ENCODE peak calls at places on chromosomes 7 and 10, in eight cellular contexts. One of them, this sample, is unnamed.

GRCh38 chr7:100894860-100895700 is 608 bp downstream of the ACHE start:
- DNase-seq in SK-N-SH: peak
- DNase-seq in heart left ventricle: no peak
- DNase-seq in activated B cell treated with CpG ODN at 0.5 μM for 24 hours: peak
- DNase-seq in GM13977: peak
- DNase-seq in nephron progenitor cell: peak
- DNase-seq in endothelial cell: peak
- DNase-seq in MM.1S: no peak
- DNase-seq in this sample: peak

GRCh38 chr7:115211171-115211570 is 289.3 kb downstream of the MDFIC start:
- DNase-seq in MM.1S: no peak
- DNase-seq in nephron progenitor cell: no peak
- DNase-seq in SK-N-SH: no peak
- DNase-seq in heart left ventricle: no peak
- DNase-seq in activated B cell treated with CpG ODN at 0.5 μM for 24 hours: no peak
- DNase-seq in endothelial cell: no peak
- DNase-seq in GM13977: no peak
- DNase-seq in this sample: no peak

GRCh38 chr7:39672176-39672575 is 48.8 kb downstream of the RALA start:
- DNase-seq in heart left ventricle: peak
- DNase-seq in GM13977: no peak
- DNase-seq in endothelial cell: no peak
- DNase-seq in nephron progenitor cell: no peak
- DNase-seq in MM.1S: no peak
- DNase-seq in activated B cell treated with CpG ODN at 0.5 μM for 24 hours: no peak
- DNase-seq in SK-N-SH: no peak
- DNase-seq in this sample: no peak

GRCh38 chr10:132713421-132714095 is 72.4 kb downstream of the NKX6-2 start:
- DNase-seq in activated B cell treated with CpG ODN at 0.5 μM for 24 hours: no peak
- DNase-seq in GM13977: no peak
- DNase-seq in heart left ventricle: peak
- DNase-seq in endothelial cell: no peak
- DNase-seq in MM.1S: no peak
- DNase-seq in nephron progenitor cell: peak
- DNase-seq in SK-N-SH: no peak
- DNase-seq in this sample: peak

GRCh38 chr10:122911889-122912484 is 1.6 kb downstream of the FAM24A start:
- DNase-seq in GM13977: peak
- DNase-seq in heart left ventricle: peak
- DNase-seq in activated B cell treated with CpG ODN at 0.5 μM for 24 hours: no peak
- DNase-seq in endothelial cell: peak
- DNase-seq in MM.1S: peak
- DNase-seq in nephron progenitor cell: peak
- DNase-seq in SK-N-SH: no peak
- DNase-seq in this sample: peak

GRCh38 chr10:44696496-44696895 is 214.6 kb upstream of the TMEM72 start:
- DNase-seq in endothelial cell: no peak
- DNase-seq in SK-N-SH: no peak
- DNase-seq in GM13977: no peak
- DNase-seq in MM.1S: no peak
- DNase-seq in activated B cell treated with CpG ODN at 0.5 μM for 24 hours: no peak
- DNase-seq in heart left ventricle: peak
- DNase-seq in nephron progenitor cell: no peak
- DNase-seq in this sample: no peak

GRCh38 chr10:132409667-132410028 is 12.6 kb downstream of the PWWP2B start:
- DNase-seq in activated B cell treated with CpG ODN at 0.5 μM for 24 hours: no peak
- DNase-seq in endothelial cell: no peak
- DNase-seq in SK-N-SH: no peak
- DNase-seq in nephron progenitor cell: no peak
- DNase-seq in heart left ventricle: no peak
- DNase-seq in MM.1S: no peak
- DNase-seq in GM13977: no peak
- DNase-seq in this sample: no peak

GRCh38 chr10:66591865-66592264 is 334.0 kb upstream of the LRRTM3 start:
- DNase-seq in GM13977: no peak
- DNase-seq in activated B cell treated with CpG ODN at 0.5 μM for 24 hours: no peak
- DNase-seq in endothelial cell: no peak
- DNase-seq in nephron progenitor cell: no peak
- DNase-seq in MM.1S: no peak
- DNase-seq in heart left ventricle: no peak
- DNase-seq in SK-N-SH: no peak
- DNase-seq in this sample: no peak

GRCh38 chr7:115634633-115635032 is 395.9 kb downstream of the TFEC start:
- DNase-seq in SK-N-SH: no peak
- DNase-seq in nephron progenitor cell: no peak
- DNase-seq in activated B cell treated with CpG ODN at 0.5 μM for 24 hours: no peak
- DNase-seq in heart left ventricle: no peak
- DNase-seq in MM.1S: no peak
- DNase-seq in endothelial cell: no peak
- DNase-seq in GM13977: no peak
- DNase-seq in this sample: no peak

GRCh38 chr10:32315426-32315825 is 31.5 kb downstream of the EPC1 start:
- DNase-seq in heart left ventricle: no peak
- DNase-seq in SK-N-SH: no peak
- DNase-seq in endothelial cell: no peak
- DNase-seq in nephron progenitor cell: no peak
- DNase-seq in GM13977: no peak
- DNase-seq in activated B cell treated with CpG ODN at 0.5 μM for 24 hours: no peak
- DNase-seq in MM.1S: no peak
- DNase-seq in this sample: no peak

GRCh38 chr10:22742678-22743077 is 28.3 kb upstream of the PIP4K2A start:
- DNase-seq in heart left ventricle: no peak
- DNase-seq in SK-N-SH: no peak
- DNase-seq in endothelial cell: no peak
- DNase-seq in MM.1S: no peak
- DNase-seq in GM13977: no peak
- DNase-seq in activated B cell treated with CpG ODN at 0.5 μM for 24 hours: no peak
- DNase-seq in nephron progenitor cell: no peak
- DNase-seq in this sample: no peak

GRCh38 chr7:72015106-72015505 is 397.0 kb downstream of the CALN1 start:
- DNase-seq in SK-N-SH: no peak
- DNase-seq in heart left ventricle: no peak
- DNase-seq in GM13977: no peak
- DNase-seq in nephron progenitor cell: no peak
- DNase-seq in activated B cell treated with CpG ODN at 0.5 μM for 24 hours: no peak
- DNase-seq in endothelial cell: no peak
- DNase-seq in MM.1S: no peak
- DNase-seq in this sample: no peak

GRCh38 chr7:30740417-30741181 is 11.3 kb upstream of the INMT start:
- DNase-seq in SK-N-SH: peak
- DNase-seq in endothelial cell: peak
- DNase-seq in MM.1S: peak
- DNase-seq in heart left ventricle: peak
- DNase-seq in nephron progenitor cell: peak
- DNase-seq in GM13977: peak
- DNase-seq in activated B cell treated with CpG ODN at 0.5 μM for 24 hours: peak
- DNase-seq in this sample: peak

GRCh38 chr7:117110480-117111315 is 157.4 kb downstream of the ST7 start:
- DNase-seq in activated B cell treated with CpG ODN at 0.5 μM for 24 hours: no peak
- DNase-seq in heart left ventricle: no peak
- DNase-seq in GM13977: peak
- DNase-seq in nephron progenitor cell: peak
- DNase-seq in endothelial cell: peak
- DNase-seq in SK-N-SH: peak
- DNase-seq in MM.1S: peak
- DNase-seq in this sample: no peak

GRCh38 chr10:10056958-10057357 is 960.7 kb upstream of the CELF2 start:
- DNase-seq in endothelial cell: no peak
- DNase-seq in MM.1S: no peak
- DNase-seq in activated B cell treated with CpG ODN at 0.5 μM for 24 hours: no peak
- DNase-seq in nephron progenitor cell: no peak
- DNase-seq in GM13977: no peak
- DNase-seq in SK-N-SH: peak
- DNase-seq in heart left ventricle: no peak
- DNase-seq in this sample: no peak

GRCh38 chr7:50418086-50418515 is 32.0 kb downstream of the FIGNL1 start:
- DNase-seq in MM.1S: peak
- DNase-seq in GM13977: peak
- DNase-seq in heart left ventricle: peak
- DNase-seq in activated B cell treated with CpG ODN at 0.5 μM for 24 hours: peak
- DNase-seq in endothelial cell: peak
- DNase-seq in nephron progenitor cell: peak
- DNase-seq in SK-N-SH: peak
- DNase-seq in this sample: peak

GRCh38 chr10:128883126-128884060 is 583.6 kb upstream of the MGMT start:
- DNase-seq in GM13977: no peak
- DNase-seq in activated B cell treated with CpG ODN at 0.5 μM for 24 hours: no peak
- DNase-seq in endothelial cell: no peak
- DNase-seq in SK-N-SH: no peak
- DNase-seq in heart left ventricle: no peak
- DNase-seq in MM.1S: no peak
- DNase-seq in nephron progenitor cell: no peak
- DNase-seq in this sample: no peak

GRCh38 chr10:3635697-3636096 is 149.3 kb downstream of the KLF6 start:
- DNase-seq in activated B cell treated with CpG ODN at 0.5 μM for 24 hours: no peak
- DNase-seq in SK-N-SH: no peak
- DNase-seq in heart left ventricle: no peak
- DNase-seq in nephron progenitor cell: no peak
- DNase-seq in GM13977: no peak
- DNase-seq in endothelial cell: no peak
- DNase-seq in MM.1S: no peak
- DNase-seq in this sample: no peak

GRCh38 chr10:8473205-8473604 is 418.7 kb downstream of the GATA3 start:
- DNase-seq in SK-N-SH: no peak
- DNase-seq in activated B cell treated with CpG ODN at 0.5 μM for 24 hours: no peak
- DNase-seq in nephron progenitor cell: no peak
- DNase-seq in GM13977: peak
- DNase-seq in heart left ventricle: no peak
- DNase-seq in MM.1S: no peak
- DNase-seq in endothelial cell: no peak
- DNase-seq in this sample: no peak
- TF ChIP-seq CTCF in SK-N-SH: peak
- TF ChIP-seq CTCF in activated B cell treated with CpG ODN at 0.5 μM for 24 hours: no peak
- TF ChIP-seq CTCF in nephron progenitor cell: no peak
- TF ChIP-seq CTCF in GM13977: peak
- TF ChIP-seq CTCF in heart left ventricle: no peak
- TF ChIP-seq CTCF in MM.1S: no peak
- TF ChIP-seq CTCF in endothelial cell: no peak
- TF ChIP-seq CTCF in this sample: no peak

DNA sequence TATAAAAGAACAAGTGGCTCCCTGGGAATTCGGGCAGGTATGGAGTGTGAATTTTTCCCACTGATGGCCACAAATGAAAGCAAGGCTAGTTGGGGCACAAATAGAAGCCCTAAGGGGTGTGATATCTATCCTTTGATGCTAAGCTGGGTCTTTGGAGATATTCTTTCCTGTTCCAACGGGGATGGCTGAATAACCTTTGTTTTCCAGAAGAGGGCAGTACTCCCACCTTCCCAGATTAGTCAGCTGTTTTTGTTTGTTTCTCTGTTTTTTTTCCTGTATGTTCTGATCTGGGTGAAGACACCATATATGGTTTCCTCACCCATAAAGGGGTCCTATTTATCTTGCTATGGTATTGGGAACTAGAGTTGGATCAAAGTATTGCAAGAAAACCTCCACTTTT is 947.7 kb upstream of the SORCS1 start:
- DNase-seq in MM.1S: no peak
- DNase-seq in activated B cell treated with CpG ODN at 0.5 μM for 24 hours: no peak
- DNase-seq in endothelial cell: no peak
- DNase-seq in SK-N-SH: peak
- DNase-seq in GM13977: no peak
- DNase-seq in nephron progenitor cell: no peak
- DNase-seq in heart left ventricle: no peak
- DNase-seq in this sample: no peak
- TF ChIP-seq CTCF in MM.1S: peak
- TF ChIP-seq CTCF in activated B cell treated with CpG ODN at 0.5 μM for 24 hours: no peak
- TF ChIP-seq CTCF in endothelial cell: peak
- TF ChIP-seq CTCF in SK-N-SH: peak
- TF ChIP-seq CTCF in GM13977: peak
- TF ChIP-seq CTCF in nephron progenitor cell: peak
- TF ChIP-seq CTCF in heart left ventricle: no peak
- TF ChIP-seq CTCF in this sample: peak

GRCh38 chr10:46270086-46270811 is 16.5 kb upstream of the ANTXRL start:
- DNase-seq in MM.1S: no peak
- DNase-seq in endothelial cell: no peak
- DNase-seq in activated B cell treated with CpG ODN at 0.5 μM for 24 hours: no peak
- DNase-seq in SK-N-SH: no peak
- DNase-seq in GM13977: no peak
- DNase-seq in heart left ventricle: no peak
- DNase-seq in nephron progenitor cell: no peak
- DNase-seq in this sample: no peak

GRCh38 chr10:46277840-46278239 is 9.0 kb upstream of the ANTXRL start:
- DNase-seq in heart left ventricle: no peak
- DNase-seq in MM.1S: no peak
- DNase-seq in SK-N-SH: no peak
- DNase-seq in nephron progenitor cell: no peak
- DNase-seq in endothelial cell: no peak
- DNase-seq in GM13977: no peak
- DNase-seq in activated B cell treated with CpG ODN at 0.5 μM for 24 hours: no peak
- DNase-seq in this sample: no peak

GRCh38 chr10:46268076-46268881 is 18.5 kb upstream of the ANTXRL start:
- DNase-seq in nephron progenitor cell: no peak
- DNase-seq in GM13977: no peak
- DNase-seq in SK-N-SH: no peak
- DNase-seq in activated B cell treated with CpG ODN at 0.5 μM for 24 hours: no peak
- DNase-seq in MM.1S: no peak
- DNase-seq in endothelial cell: no peak
- DNase-seq in heart left ventricle: no peak
- DNase-seq in this sample: no peak

GRCh38 chr10:46272863-46273415 is 13.9 kb upstream of the ANTXRL start:
- DNase-seq in endothelial cell: no peak
- DNase-seq in MM.1S: no peak
- DNase-seq in nephron progenitor cell: no peak
- DNase-seq in heart left ventricle: no peak
- DNase-seq in SK-N-SH: no peak
- DNase-seq in activated B cell treated with CpG ODN at 0.5 μM for 24 hours: peak
- DNase-seq in GM13977: no peak
- DNase-seq in this sample: no peak

GRCh38 chr10:46273506-46274477 is 13.0 kb upstream of the ANTXRL start:
- DNase-seq in SK-N-SH: no peak
- DNase-seq in endothelial cell: peak
- DNase-seq in heart left ventricle: no peak
- DNase-seq in activated B cell treated with CpG ODN at 0.5 μM for 24 hours: no peak
- DNase-seq in MM.1S: no peak
- DNase-seq in nephron progenitor cell: no peak
- DNase-seq in GM13977: no peak
- DNase-seq in this sample: no peak
- TF ChIP-seq CTCF in SK-N-SH: no peak
- TF ChIP-seq CTCF in endothelial cell: no peak
- TF ChIP-seq CTCF in heart left ventricle: no peak
- TF ChIP-seq CTCF in activated B cell treated with CpG ODN at 0.5 μM for 24 hours: no peak
- TF ChIP-seq CTCF in MM.1S: no peak
- TF ChIP-seq CTCF in nephron progenitor cell: no peak
- TF ChIP-seq CTCF in GM13977: no peak
- TF ChIP-seq CTCF in this sample: no peak

GRCh38 chr10:47354162-47354561 is 6.0 kb downstream of the RBP3 start:
- DNase-seq in SK-N-SH: no peak
- DNase-seq in heart left ventricle: no peak
- DNase-seq in MM.1S: no peak
- DNase-seq in GM13977: no peak
- DNase-seq in activated B cell treated with CpG ODN at 0.5 μM for 24 hours: no peak
- DNase-seq in nephron progenitor cell: no peak
- DNase-seq in endothelial cell: no peak
- DNase-seq in this sample: no peak
- TF ChIP-seq CTCF in SK-N-SH: peak
- TF ChIP-seq CTCF in heart left ventricle: no peak
- TF ChIP-seq CTCF in MM.1S: no peak
- TF ChIP-seq CTCF in GM13977: no peak
- TF ChIP-seq CTCF in activated B cell treated with CpG ODN at 0.5 μM for 24 hours: no peak
- TF ChIP-seq CTCF in nephron progenitor cell: no peak
- TF ChIP-seq CTCF in endothelial cell: no peak
- TF ChIP-seq CTCF in this sample: no peak

This sample was measured in neural crest cell.